ENCODE peak calls at places on chromosomes 3 and 15, in six cellular contexts. Z is fibroblast of lung, O is AG04450, S is sigmoid colon, Y is SK-N-SH, U is heart left ventricle. F is an unnamed sample.

GRCh38 chr3:27387625-27388024 is 18.4 kb upstream of the NEK10 start:
- DNase-seq in U (no peak), O (no peak), Z (peak; percentile 35), S (peak; percentile 71), Y (no peak), F (peak; percentile 17)

GRCh38 chr15:58546635-58547627 is 115.1 kb downstream of the LIPC start:
- DNase-seq in Z (peak; percentile 84), S (no peak), Y (peak; percentile 53), U (peak; percentile 70), O (peak; percentile 62), F (peak; percentile 94)

GRCh38 chr3:89697321-89697916 is 590.0 kb downstream of the EPHA3 start:
- DNase-seq in S (no peak), Y (no peak), O (no peak), U (no peak), Z (no peak), F (no peak)

GRCh38 chr15:93302080-93302765 is 213.2 kb upstream of the RGMA start:
- DNase-seq in O (no peak), Z (no peak), Y (no peak), U (no peak), S (no peak), F (no peak)

GRCh38 chr3:122635789-122636188 is 44.9 kb upstream of the PARP14 start:
- DNase-seq in O (no peak), Z (no peak), Y (no peak), U (no peak), S (no peak), F (no peak)

GRCh38 chr15:40244961-40245523 is 6.2 kb downstream of the PAK6 start:
- DNase-seq in S (peak; percentile 40), U (no peak), O (no peak), Y (no peak), Z (no peak), F (no peak)

GRCh38 chr3:25581823-25582222 is 82.9 kb downstream of the TOP2B start:
- DNase-seq in Z (no peak), U (no peak), Y (no peak), O (no peak), S (no peak), F (no peak)

GRCh38 chr15:98905981-98906711 is 101.4 kb downstream of the PGPEP1L start:
- DNase-seq in U (no peak), Z (no peak), O (no peak), S (no peak), Y (no peak), F (no peak)

GRCh38 chr3:124780767-124781485 is 50.7 kb downstream of the UMPS start:
- DNase-seq in O (no peak), U (peak; percentile 89), Y (peak; percentile 41), Z (peak; percentile 65), S (peak; percentile 91), F (peak; percentile 77)

GRCh38 chr15:80151576-80151975 is 1.2 kb upstream of the FAH start:
- DNase-seq in S (no peak), U (no peak), Y (no peak), O (no peak), Z (no peak), F (no peak)
- H3K4me3 ChIP-seq in S (no peak overlapping the region), U (no peak overlapping the region), Y (no peak overlapping the region), O (no peak overlapping the region), Z (no peak overlapping the region), F (no peak overlapping the region)

DNA sequence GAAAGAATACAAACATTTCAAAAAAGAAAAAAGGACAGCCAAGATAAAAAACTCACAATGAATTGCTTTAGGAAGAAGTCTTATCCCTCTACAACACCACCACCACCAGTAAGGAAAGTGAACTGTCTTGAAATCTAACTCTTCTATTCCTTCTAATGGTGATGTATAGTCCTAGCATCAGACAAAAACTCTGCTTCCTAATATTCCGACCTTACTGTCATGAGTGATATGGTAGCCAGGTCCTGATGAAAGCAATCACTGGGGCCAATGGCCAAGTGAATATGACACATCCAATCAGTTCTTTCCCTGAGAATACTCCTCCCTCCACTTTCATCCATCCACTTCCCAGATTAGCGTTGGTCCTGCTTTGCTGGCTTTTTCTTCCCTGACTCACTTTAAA is 14.8 kb downstream of the GK5 start:
- DNase-seq in Y (no peak), S (no peak), Z (peak; percentile 42), U (no peak), O (no peak), F (peak; percentile 27)
- TF ChIP-seq CTCF in Y (no peak), S (no peak), Z (no peak), U (no peak), O (no peak), F (peak; percentile 14)

GRCh38 chr15:65841121-65841930 is 28.0 kb upstream of the RAB11A start:
- DNase-seq in U (no peak), Z (no peak), S (no peak), O (no peak), Y (no peak), F (no peak)
- H3K4me3 ChIP-seq in U (peak overlapping the region; percentile 19), Z (no peak overlapping the region), S (no peak overlapping the region), O (no peak overlapping the region), Y (no peak overlapping the region), F (peak overlapping the region; percentile 33)

DNA sequence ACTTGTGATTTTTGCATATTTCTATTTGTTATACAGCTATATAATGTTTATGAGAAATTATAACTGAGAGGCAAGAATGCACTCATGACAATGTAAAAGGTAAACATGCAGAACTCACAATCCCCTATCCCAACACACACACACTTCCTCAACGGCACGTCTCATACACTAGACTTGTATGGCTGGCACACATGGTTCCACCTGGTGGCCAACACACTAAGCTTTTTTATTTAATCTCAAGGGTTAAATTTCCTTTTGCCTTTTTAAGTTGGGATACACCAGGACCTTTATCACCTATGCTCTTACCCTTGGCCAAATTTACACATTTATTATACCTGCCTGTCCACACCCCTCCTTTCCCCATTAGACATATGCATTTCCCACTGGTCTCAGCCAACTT is 88.6 kb upstream of the PSMD6 start:
- DNase-seq in U (no peak), Z (no peak), O (no peak), Y (no peak), S (no peak), F (no peak)
- TF ChIP-seq CTCF in U (no peak), Z (no peak), O (no peak), Y (no peak), S (no peak), F (no peak)

DNA sequence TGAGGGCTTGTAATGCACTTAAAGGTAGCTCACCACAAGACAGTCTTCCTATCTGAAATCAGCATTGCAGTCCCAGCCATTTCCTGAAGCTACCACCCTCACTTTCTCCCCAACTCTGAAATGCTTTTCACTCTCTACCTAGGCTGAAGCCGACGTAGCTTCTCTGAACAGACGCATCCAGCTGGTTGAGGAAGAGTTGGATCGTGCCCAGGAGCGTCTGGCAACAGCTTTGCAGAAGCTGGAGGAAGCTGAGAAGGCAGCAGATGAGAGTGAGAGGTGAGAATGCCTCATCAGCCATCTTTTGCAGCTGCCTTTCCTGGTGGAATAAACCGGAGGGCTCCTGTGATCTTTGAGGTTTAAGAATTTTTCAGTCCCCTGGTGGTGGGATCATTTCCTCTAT is 14.3 kb downstream of the TPM1 start:
- DNase-seq in Z (peak; percentile 83), S (peak; percentile 94), U (peak; percentile 71), O (peak; percentile 82), Y (no peak), F (peak; percentile 59)
- H3K4me3 ChIP-seq in Z (no peak overlapping the region), S (no peak overlapping the region), U (no peak overlapping the region), O (no peak overlapping the region), Y (no peak overlapping the region), F (no peak overlapping the region)

GRCh38 chr15:79433610-79434009 is 1.5 kb downstream of the MINAR1 start:
- DNase-seq in Y (peak; percentile 35), U (no peak), Z (no peak), O (no peak), S (no peak), F (no peak)
- TF ChIP-seq CTCF in Y (no peak), U (no peak), Z (no peak), O (no peak), S (no peak), F (no peak)

DNA sequence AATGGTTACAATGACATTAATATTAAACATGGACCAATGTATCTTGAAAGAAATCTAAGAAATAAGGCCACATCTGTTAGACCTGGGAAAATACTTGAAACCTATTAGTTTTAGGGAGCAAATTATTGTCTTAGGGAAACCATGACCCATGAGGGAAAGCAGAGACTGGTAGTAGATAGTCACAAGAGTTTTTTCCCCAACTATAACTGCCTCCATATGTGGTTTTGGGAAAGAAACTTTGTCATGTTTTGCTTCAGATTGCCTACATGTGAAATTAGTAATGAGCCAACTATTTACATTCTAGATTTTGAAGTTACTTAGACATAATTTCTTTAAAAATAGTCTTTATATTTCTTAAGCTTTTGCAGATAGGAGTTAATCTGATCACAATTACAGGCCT is 474.9 kb downstream of the ROBO2 start:
- DNase-seq in O (no peak), S (no peak), Y (no peak), Z (no peak), U (no peak), F (no peak)
- H3K4me3 ChIP-seq in O (no peak overlapping the region), S (no peak overlapping the region), Y (no peak overlapping the region), Z (no peak overlapping the region), U (no peak overlapping the region), F (no peak overlapping the region)

DNA sequence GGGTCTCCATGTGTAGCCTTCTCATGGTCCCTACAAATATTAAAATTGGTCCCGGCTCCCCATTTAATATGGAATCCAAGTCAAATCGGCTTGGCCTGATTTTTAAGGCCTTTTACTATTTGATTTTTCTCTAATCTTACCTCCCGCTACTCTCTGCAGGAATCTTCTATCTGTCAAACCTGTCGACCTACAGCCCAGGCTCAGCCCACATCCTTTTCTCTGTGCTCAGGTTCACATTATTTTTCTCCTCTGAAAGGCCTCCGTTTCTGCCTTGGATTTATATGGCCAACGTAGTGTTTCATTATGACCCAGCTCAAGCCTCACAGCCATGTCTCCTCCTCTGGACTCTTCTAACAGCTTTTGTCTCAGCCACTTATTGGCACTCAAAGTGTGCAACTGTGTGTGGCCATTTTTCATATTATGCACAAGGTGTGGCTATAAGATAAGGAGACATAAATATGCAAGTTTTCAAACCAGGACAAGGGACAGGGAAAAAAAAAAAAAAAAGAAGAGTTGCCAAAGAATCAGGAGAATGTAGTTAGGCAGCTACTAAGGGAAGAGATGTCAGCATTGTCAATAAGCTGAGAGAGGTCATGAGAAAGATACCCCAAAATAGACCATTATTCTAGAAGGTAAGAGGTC is 2.1 kb upstream of the GLCE start:
- DNase-seq in Y (no peak), S (no peak), U (no peak), O (no peak), Z (no peak), F (no peak)
- TF ChIP-seq CTCF in Y (no peak), S (no peak), U (no peak), O (no peak), Z (no peak), F (no peak)

F was measured in fibroblast of villous mesenchyme.